ENCODE peak calls at places on chromosomes 4 and X, in nine cellular contexts. One of them, this sample, is unnamed.

GRCh38 chr4:15653864-15654391 is 1.2 kb downstream of the FBXL5 start:
- DNase-seq in Jurkat, Clone E6-1: no peak
- DNase-seq in activated CD4-positive, alpha-beta T cell treated with anti-CD3 and anti-CD28 coated beads for 24 hours: no peak
- DNase-seq in left cardiac atrium: no peak
- DNase-seq in breast epithelium: no peak
- DNase-seq in stimulated activated CD8-positive, alpha-beta memory T cell treated with anti-CD3 and anti-CD28 coated beads, Interleukin-12 subunit alpha, Interleukin-12 subunit beta, amount 100 ng/mL, for 4 hours: no peak
- DNase-seq in colonic mucosa: peak; percentile 50
- DNase-seq in RWPE1: peak; percentile 42
- DNase-seq in T-cell: no peak
- DNase-seq in this sample: peak; percentile 54

GRCh38 chrX:135977611-135978010 is 3.8 kb upstream of the MMGT1 start:
- DNase-seq in Jurkat, Clone E6-1: no peak
- DNase-seq in activated CD4-positive, alpha-beta T cell treated with anti-CD3 and anti-CD28 coated beads for 24 hours: no peak
- DNase-seq in left cardiac atrium: no peak
- DNase-seq in breast epithelium: no peak
- DNase-seq in stimulated activated CD8-positive, alpha-beta memory T cell treated with anti-CD3 and anti-CD28 coated beads, Interleukin-12 subunit alpha, Interleukin-12 subunit beta, amount 100 ng/mL, for 4 hours: no peak
- DNase-seq in colonic mucosa: no peak
- DNase-seq in RWPE1: no peak
- DNase-seq in T-cell: no peak
- DNase-seq in this sample: no peak

GRCh38 chrX:22912598-22912997 is 87.2 kb upstream of the DDX53 start:
- DNase-seq in Jurkat, Clone E6-1: no peak
- DNase-seq in activated CD4-positive, alpha-beta T cell treated with anti-CD3 and anti-CD28 coated beads for 24 hours: no peak
- DNase-seq in left cardiac atrium: no peak
- DNase-seq in breast epithelium: no peak
- DNase-seq in stimulated activated CD8-positive, alpha-beta memory T cell treated with anti-CD3 and anti-CD28 coated beads, Interleukin-12 subunit alpha, Interleukin-12 subunit beta, amount 100 ng/mL, for 4 hours: no peak
- DNase-seq in colonic mucosa: no peak
- DNase-seq in RWPE1: no peak
- DNase-seq in T-cell: no peak
- DNase-seq in this sample: no peak

GRCh38 chr4:27407616-27408015 is 547.0 kb downstream of the STIM2 start:
- DNase-seq in Jurkat, Clone E6-1: no peak
- DNase-seq in activated CD4-positive, alpha-beta T cell treated with anti-CD3 and anti-CD28 coated beads for 24 hours: no peak
- DNase-seq in left cardiac atrium: no peak
- DNase-seq in breast epithelium: no peak
- DNase-seq in stimulated activated CD8-positive, alpha-beta memory T cell treated with anti-CD3 and anti-CD28 coated beads, Interleukin-12 subunit alpha, Interleukin-12 subunit beta, amount 100 ng/mL, for 4 hours: no peak
- DNase-seq in colonic mucosa: no peak
- DNase-seq in RWPE1: no peak
- DNase-seq in T-cell: no peak
- DNase-seq in this sample: no peak

GRCh38 chr4:76388160-76388908 is 32.6 kb downstream of the CCDC158 start:
- DNase-seq in Jurkat, Clone E6-1: no peak
- DNase-seq in activated CD4-positive, alpha-beta T cell treated with anti-CD3 and anti-CD28 coated beads for 24 hours: no peak
- DNase-seq in left cardiac atrium: no peak
- DNase-seq in breast epithelium: no peak
- DNase-seq in stimulated activated CD8-positive, alpha-beta memory T cell treated with anti-CD3 and anti-CD28 coated beads, Interleukin-12 subunit alpha, Interleukin-12 subunit beta, amount 100 ng/mL, for 4 hours: no peak
- DNase-seq in colonic mucosa: no peak
- DNase-seq in RWPE1: peak; percentile 78
- DNase-seq in T-cell: no peak
- DNase-seq in this sample: no peak

GRCh38 chrX:47587091-47587891 is 5.1 kb downstream of the TIMP1 start:
- DNase-seq in Jurkat, Clone E6-1: no peak
- DNase-seq in activated CD4-positive, alpha-beta T cell treated with anti-CD3 and anti-CD28 coated beads for 24 hours: no peak
- DNase-seq in left cardiac atrium: no peak
- DNase-seq in breast epithelium: no peak
- DNase-seq in stimulated activated CD8-positive, alpha-beta memory T cell treated with anti-CD3 and anti-CD28 coated beads, Interleukin-12 subunit alpha, Interleukin-12 subunit beta, amount 100 ng/mL, for 4 hours: no peak
- DNase-seq in colonic mucosa: peak; percentile 4
- DNase-seq in RWPE1: no peak
- DNase-seq in T-cell: no peak
- DNase-seq in this sample: no peak

GRCh38 chrX:135389717-135390116 is 32.0 kb upstream of the SMIM10L2A start:
- DNase-seq in Jurkat, Clone E6-1: no peak
- DNase-seq in activated CD4-positive, alpha-beta T cell treated with anti-CD3 and anti-CD28 coated beads for 24 hours: no peak
- DNase-seq in left cardiac atrium: no peak
- DNase-seq in breast epithelium: no peak
- DNase-seq in stimulated activated CD8-positive, alpha-beta memory T cell treated with anti-CD3 and anti-CD28 coated beads, Interleukin-12 subunit alpha, Interleukin-12 subunit beta, amount 100 ng/mL, for 4 hours: no peak
- DNase-seq in colonic mucosa: no peak
- DNase-seq in RWPE1: peak; percentile 57
- DNase-seq in T-cell: no peak
- DNase-seq in this sample: no peak

GRCh38 chr4:121041307-121042090 is 30.8 kb downstream of the NDNF start:
- DNase-seq in Jurkat, Clone E6-1: peak; percentile 53
- DNase-seq in activated CD4-positive, alpha-beta T cell treated with anti-CD3 and anti-CD28 coated beads for 24 hours: peak; percentile 16
- DNase-seq in left cardiac atrium: no peak
- DNase-seq in breast epithelium: no peak
- DNase-seq in stimulated activated CD8-positive, alpha-beta memory T cell treated with anti-CD3 and anti-CD28 coated beads, Interleukin-12 subunit alpha, Interleukin-12 subunit beta, amount 100 ng/mL, for 4 hours: no peak
- DNase-seq in colonic mucosa: no peak
- DNase-seq in RWPE1: no peak
- DNase-seq in T-cell: peak; percentile 0
- DNase-seq in this sample: no peak

GRCh38 chr4:119087121-119087520 is 48.5 kb upstream of the MYOZ2 start:
- DNase-seq in Jurkat, Clone E6-1: no peak
- DNase-seq in activated CD4-positive, alpha-beta T cell treated with anti-CD3 and anti-CD28 coated beads for 24 hours: no peak
- DNase-seq in left cardiac atrium: no peak
- DNase-seq in breast epithelium: no peak
- DNase-seq in stimulated activated CD8-positive, alpha-beta memory T cell treated with anti-CD3 and anti-CD28 coated beads, Interleukin-12 subunit alpha, Interleukin-12 subunit beta, amount 100 ng/mL, for 4 hours: no peak
- DNase-seq in colonic mucosa: no peak
- DNase-seq in RWPE1: no peak
- DNase-seq in T-cell: no peak
- DNase-seq in this sample: no peak

GRCh38 chr4:163085085-163085484 is 81.6 kb downstream of the NAF1 start:
- DNase-seq in Jurkat, Clone E6-1: no peak
- DNase-seq in activated CD4-positive, alpha-beta T cell treated with anti-CD3 and anti-CD28 coated beads for 24 hours: no peak
- DNase-seq in left cardiac atrium: no peak
- DNase-seq in breast epithelium: no peak
- DNase-seq in stimulated activated CD8-positive, alpha-beta memory T cell treated with anti-CD3 and anti-CD28 coated beads, Interleukin-12 subunit alpha, Interleukin-12 subunit beta, amount 100 ng/mL, for 4 hours: no peak
- DNase-seq in colonic mucosa: no peak
- DNase-seq in RWPE1: no peak
- DNase-seq in T-cell: no peak
- DNase-seq in this sample: no peak

GRCh38 chr4:165288639-165289428 is 38.6 kb upstream of the MSMO1 start:
- DNase-seq in Jurkat, Clone E6-1: no peak
- DNase-seq in activated CD4-positive, alpha-beta T cell treated with anti-CD3 and anti-CD28 coated beads for 24 hours: no peak
- DNase-seq in left cardiac atrium: no peak
- DNase-seq in breast epithelium: no peak
- DNase-seq in stimulated activated CD8-positive, alpha-beta memory T cell treated with anti-CD3 and anti-CD28 coated beads, Interleukin-12 subunit alpha, Interleukin-12 subunit beta, amount 100 ng/mL, for 4 hours: no peak
- DNase-seq in colonic mucosa: no peak
- DNase-seq in RWPE1: peak; percentile 14
- DNase-seq in T-cell: no peak
- DNase-seq in this sample: no peak

GRCh38 chr4:22444813-22445212 is 71.1 kb downstream of the ADGRA3 start:
- DNase-seq in Jurkat, Clone E6-1: no peak
- DNase-seq in activated CD4-positive, alpha-beta T cell treated with anti-CD3 and anti-CD28 coated beads for 24 hours: no peak
- DNase-seq in left cardiac atrium: no peak
- DNase-seq in breast epithelium: no peak
- DNase-seq in stimulated activated CD8-positive, alpha-beta memory T cell treated with anti-CD3 and anti-CD28 coated beads, Interleukin-12 subunit alpha, Interleukin-12 subunit beta, amount 100 ng/mL, for 4 hours: no peak
- DNase-seq in colonic mucosa: no peak
- DNase-seq in RWPE1: no peak
- DNase-seq in T-cell: no peak
- DNase-seq in this sample: no peak

GRCh38 chr4:55363618-55364420 is 17.8 kb downstream of the SRD5A3 start:
- DNase-seq in Jurkat, Clone E6-1: no peak
- DNase-seq in activated CD4-positive, alpha-beta T cell treated with anti-CD3 and anti-CD28 coated beads for 24 hours: no peak
- DNase-seq in left cardiac atrium: no peak
- DNase-seq in breast epithelium: no peak
- DNase-seq in stimulated activated CD8-positive, alpha-beta memory T cell treated with anti-CD3 and anti-CD28 coated beads, Interleukin-12 subunit alpha, Interleukin-12 subunit beta, amount 100 ng/mL, for 4 hours: no peak
- DNase-seq in colonic mucosa: no peak
- DNase-seq in RWPE1: no peak
- DNase-seq in T-cell: no peak
- DNase-seq in this sample: no peak

GRCh38 chr4:123198706-123199105 is 197.9 kb upstream of the SPRY1 start:
- DNase-seq in Jurkat, Clone E6-1: no peak
- DNase-seq in activated CD4-positive, alpha-beta T cell treated with anti-CD3 and anti-CD28 coated beads for 24 hours: no peak
- DNase-seq in left cardiac atrium: no peak
- DNase-seq in breast epithelium: no peak
- DNase-seq in stimulated activated CD8-positive, alpha-beta memory T cell treated with anti-CD3 and anti-CD28 coated beads, Interleukin-12 subunit alpha, Interleukin-12 subunit beta, amount 100 ng/mL, for 4 hours: no peak
- DNase-seq in colonic mucosa: no peak
- DNase-seq in RWPE1: no peak
- DNase-seq in T-cell: no peak
- DNase-seq in this sample: no peak

GRCh38 chr4:77618383-77619241 is 13.0 kb downstream of the CXCL13 start:
- DNase-seq in Jurkat, Clone E6-1: peak; percentile 44
- DNase-seq in activated CD4-positive, alpha-beta T cell treated with anti-CD3 and anti-CD28 coated beads for 24 hours: peak; percentile 53
- DNase-seq in left cardiac atrium: peak; percentile 58
- DNase-seq in breast epithelium: peak; percentile 63
- DNase-seq in stimulated activated CD8-positive, alpha-beta memory T cell treated with anti-CD3 and anti-CD28 coated beads, Interleukin-12 subunit alpha, Interleukin-12 subunit beta, amount 100 ng/mL, for 4 hours: no peak
- DNase-seq in colonic mucosa: peak; percentile 83
- DNase-seq in RWPE1: peak; percentile 78
- DNase-seq in T-cell: peak; percentile 41
- DNase-seq in this sample: peak; percentile 54

GRCh38 chr4:139734875-139735380 is 69.3 kb downstream of the MGST2 start:
- DNase-seq in Jurkat, Clone E6-1: peak; percentile 22
- DNase-seq in activated CD4-positive, alpha-beta T cell treated with anti-CD3 and anti-CD28 coated beads for 24 hours: peak; percentile 23
- DNase-seq in left cardiac atrium: peak; percentile 92
- DNase-seq in breast epithelium: peak; percentile 85
- DNase-seq in stimulated activated CD8-positive, alpha-beta memory T cell treated with anti-CD3 and anti-CD28 coated beads, Interleukin-12 subunit alpha, Interleukin-12 subunit beta, amount 100 ng/mL, for 4 hours: peak; percentile 37
- DNase-seq in colonic mucosa: peak; percentile 71
- DNase-seq in RWPE1: peak; percentile 80
- DNase-seq in T-cell: peak; percentile 19
- DNase-seq in this sample: peak; percentile 46

GRCh38 chr4:3148926-3149325 is 74.4 kb downstream of the HTT start:
- DNase-seq in Jurkat, Clone E6-1: no peak
- DNase-seq in activated CD4-positive, alpha-beta T cell treated with anti-CD3 and anti-CD28 coated beads for 24 hours: no peak
- DNase-seq in left cardiac atrium: no peak
- DNase-seq in breast epithelium: no peak
- DNase-seq in stimulated activated CD8-positive, alpha-beta memory T cell treated with anti-CD3 and anti-CD28 coated beads, Interleukin-12 subunit alpha, Interleukin-12 subunit beta, amount 100 ng/mL, for 4 hours: no peak
- DNase-seq in colonic mucosa: no peak
- DNase-seq in RWPE1: no peak
- DNase-seq in T-cell: no peak
- DNase-seq in this sample: no peak

GRCh38 chr4:70559924-70560323 is 32.1 kb upstream of the AMBN start:
- DNase-seq in Jurkat, Clone E6-1: no peak
- DNase-seq in activated CD4-positive, alpha-beta T cell treated with anti-CD3 and anti-CD28 coated beads for 24 hours: no peak
- DNase-seq in left cardiac atrium: no peak
- DNase-seq in breast epithelium: no peak
- DNase-seq in stimulated activated CD8-positive, alpha-beta memory T cell treated with anti-CD3 and anti-CD28 coated beads, Interleukin-12 subunit alpha, Interleukin-12 subunit beta, amount 100 ng/mL, for 4 hours: no peak
- DNase-seq in colonic mucosa: no peak
- DNase-seq in RWPE1: no peak
- DNase-seq in T-cell: no peak
- DNase-seq in this sample: no peak

GRCh38 chr4:123114915-123115756 is 192.7 kb upstream of the NUDT6 start:
- DNase-seq in Jurkat, Clone E6-1: no peak
- DNase-seq in activated CD4-positive, alpha-beta T cell treated with anti-CD3 and anti-CD28 coated beads for 24 hours: no peak
- DNase-seq in left cardiac atrium: no peak
- DNase-seq in breast epithelium: no peak
- DNase-seq in stimulated activated CD8-positive, alpha-beta memory T cell treated with anti-CD3 and anti-CD28 coated beads, Interleukin-12 subunit alpha, Interleukin-12 subunit beta, amount 100 ng/mL, for 4 hours: no peak
- DNase-seq in colonic mucosa: no peak
- DNase-seq in RWPE1: no peak
- DNase-seq in T-cell: no peak
- DNase-seq in this sample: no peak

GRCh38 chrX:132467029-132467428 is 21.8 kb downstream of the MBNL3 start:
- DNase-seq in Jurkat, Clone E6-1: no peak
- DNase-seq in activated CD4-positive, alpha-beta T cell treated with anti-CD3 and anti-CD28 coated beads for 24 hours: no peak
- DNase-seq in left cardiac atrium: no peak
- DNase-seq in breast epithelium: no peak
- DNase-seq in stimulated activated CD8-positive, alpha-beta memory T cell treated with anti-CD3 and anti-CD28 coated beads, Interleukin-12 subunit alpha, Interleukin-12 subunit beta, amount 100 ng/mL, for 4 hours: no peak
- DNase-seq in colonic mucosa: no peak
- DNase-seq in RWPE1: no peak
- DNase-seq in T-cell: no peak
- DNase-seq in this sample: no peak